ENCODE peak calls at places on chromosomes 13 and 19, in six cellular contexts. J is H1, S is H9, C is IMR-90, A is mesenchymal stem cell, R is trophoblast cell. L is an unnamed sample.

GRCh38 chr19:35073941-35074340 is 32.4 kb downstream of the HPN start:
- DNase-seq in C (no peak), R (no peak), S (no peak), J (no peak), A (no peak), L (no peak)

GRCh38 chr19:10892256-10892655 is 20.9 kb downstream of the CARM1 start:
- DNase-seq in C (no peak), A (no peak), R (no peak), S (peak), J (no peak), L (no peak)

GRCh38 chr19:33374406-33374703 is 846 bp downstream of the CEBPG start:
- DNase-seq in A (peak), S (no peak), J (no peak), C (peak), R (peak), L (no peak)

GRCh38 chr13:29575098-29575497 is 20.4 kb downstream of the SLC7A1 start:
- DNase-seq in A (no peak), J (no peak), S (no peak), C (no peak), R (no peak), L (no peak)

GRCh38 chr19:13723206-13723605 is 41.1 kb upstream of the MRI1 start:
- DNase-seq in S (no peak), J (no peak), C (peak), R (no peak), A (peak), L (no peak)

GRCh38 chr19:18470153-18470552 is 32.2 kb upstream of the ISYNA1 start:
- DNase-seq in R (no peak), S (peak), A (no peak), C (no peak), J (peak), L (no peak)

GRCh38 chr19:44758596-44758995 is 10.1 kb downstream of the BCL3 start:
- DNase-seq in A (peak), S (peak), R (peak), J (peak), C (no peak), L (no peak)

GRCh38 chr13:74243637-74244526 is 109.7 kb upstream of the KLF12 start:
- DNase-seq in S (no peak), J (no peak), A (peak), C (peak), R (no peak), L (no peak)

GRCh38 chr19:33513424-33513823 is 8.2 kb downstream of the PEPD start:
- DNase-seq in R (no peak), C (no peak), S (no peak), A (no peak), J (no peak), L (no peak)

GRCh38 chr19:2043864-2044708 is 7.0 kb downstream of the MKNK2 start:
- DNase-seq in C (no peak), R (no peak), S (peak), A (no peak), J (peak), L (no peak)

GRCh38 chr19:40592170-40592569 is 9.0 kb upstream of the LTBP4 start:
- DNase-seq in A (peak), S (peak), J (no peak), C (peak), R (no peak), L (no peak)

GRCh38 chr13:53522034-53522433 is 493.4 kb downstream of the OLFM4 start:
- DNase-seq in C (no peak), J (no peak), A (no peak), S (no peak), R (no peak), L (no peak)

DNA sequence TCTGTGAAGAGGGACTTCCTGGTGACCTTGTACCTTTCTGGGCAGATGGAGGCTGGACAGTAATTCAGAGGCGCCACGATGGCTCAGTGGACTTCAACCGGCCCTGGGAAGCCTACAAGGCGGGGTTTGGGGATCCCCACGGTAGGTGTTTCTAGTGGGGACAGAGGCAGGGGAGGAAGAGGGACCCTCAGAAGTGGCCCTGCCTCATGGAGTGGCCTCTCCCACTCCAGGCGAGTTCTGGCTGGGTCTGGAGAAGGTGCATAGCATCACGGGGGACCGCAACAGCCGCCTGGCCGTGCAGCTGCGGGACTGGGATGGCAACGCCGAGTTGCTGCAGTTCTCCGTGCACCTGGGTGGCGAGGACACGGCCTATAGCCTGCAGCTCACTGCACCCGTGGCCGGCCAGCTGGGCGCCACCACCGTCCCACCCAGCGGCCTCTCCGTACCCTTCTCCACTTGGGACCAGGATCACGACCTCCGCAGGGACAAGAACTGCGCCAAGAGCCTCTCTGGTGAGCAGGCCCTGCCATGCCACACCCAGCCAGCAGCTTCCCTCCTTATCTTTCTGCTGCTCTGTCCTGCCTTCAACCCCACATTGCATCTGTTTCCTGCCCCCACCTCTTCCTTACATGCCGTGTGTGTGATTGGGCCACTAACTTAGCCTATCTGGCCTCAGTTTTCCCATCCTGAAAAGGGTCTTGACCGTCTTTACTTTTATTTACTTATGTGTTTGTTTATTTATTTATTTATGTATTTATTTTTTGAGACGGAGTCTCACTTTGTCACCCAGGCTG is 7.3 kb downstream of the ANGPTL4 start:
- DNase-seq in C (no peak), S (no peak), R (no peak), J (no peak), A (no peak), L (no peak)
- H3K27ac ChIP-seq in C (no peak), S (no peak), R (no peak), J (no peak), A (no peak), L (no peak)

GRCh38 chr13:28408235-28408848 is 86.6 kb downstream of the FLT1 start:
- DNase-seq in R (peak), S (no peak), J (no peak), C (no peak), A (peak), L (no peak)
- H4K91ac ChIP-seq in R (no peak), S (no peak), J (no peak), C (no peak), A (no peak), L (no peak)

GRCh38 chr19:7230826-7231225 is 63.4 kb downstream of the INSR start:
- DNase-seq in C (no peak), R (no peak), J (no peak), A (no peak), S (no peak), L (no peak)
- H3K27ac ChIP-seq in C (no peak), R (no peak), J (no peak), A (no peak), S (no peak), L (no peak)

DNA sequence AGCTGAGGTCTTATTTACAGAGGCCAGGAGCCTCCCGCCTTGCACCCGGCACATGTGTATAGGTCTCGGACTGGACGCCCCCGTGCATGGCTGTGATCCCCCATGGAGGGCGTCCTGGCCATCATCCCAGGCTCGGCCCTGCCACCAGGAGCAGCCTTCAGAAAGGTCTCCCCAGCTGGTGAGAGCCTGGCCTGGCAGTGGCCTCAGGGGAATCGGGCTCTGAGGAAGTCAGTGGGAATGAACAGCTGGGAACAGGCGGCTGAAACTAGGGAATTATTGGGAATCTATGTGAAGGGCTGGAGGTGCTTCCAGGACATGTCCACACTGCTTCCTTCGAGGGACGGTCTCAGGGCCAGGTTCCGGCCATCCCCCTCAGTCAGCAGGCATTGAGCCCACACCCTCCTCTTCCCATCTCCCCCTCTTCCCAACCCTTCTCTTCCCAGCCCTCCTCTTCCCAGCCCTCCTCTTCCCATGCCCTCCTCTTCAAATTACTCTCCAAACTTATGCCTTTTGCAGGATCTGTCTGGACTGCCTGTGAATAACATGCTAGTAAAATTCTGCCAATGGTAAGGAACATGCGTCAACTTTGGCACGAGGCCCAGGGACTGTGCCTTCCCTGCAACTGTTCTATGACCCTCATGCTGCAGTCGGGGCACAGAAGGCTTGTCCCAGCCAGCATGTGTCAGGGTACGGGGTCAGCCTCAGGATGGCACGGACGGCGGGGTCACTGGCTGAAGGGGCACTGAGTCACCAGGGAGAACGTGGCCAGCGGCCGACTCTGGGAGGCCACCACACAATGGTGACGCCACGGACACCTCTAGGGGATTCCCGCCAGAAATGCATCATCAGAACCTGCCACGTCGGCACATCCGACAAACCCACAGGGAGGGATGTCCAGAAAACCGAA is 24.2 kb upstream of the C13orf46 start:
- DNase-seq in A (no peak), S (no peak), R (no peak), C (peak), J (no peak), L (no peak)
- H4K91ac ChIP-seq in A (no peak), S (no peak), R (no peak), C (no peak), J (no peak), L (no peak)

DNA sequence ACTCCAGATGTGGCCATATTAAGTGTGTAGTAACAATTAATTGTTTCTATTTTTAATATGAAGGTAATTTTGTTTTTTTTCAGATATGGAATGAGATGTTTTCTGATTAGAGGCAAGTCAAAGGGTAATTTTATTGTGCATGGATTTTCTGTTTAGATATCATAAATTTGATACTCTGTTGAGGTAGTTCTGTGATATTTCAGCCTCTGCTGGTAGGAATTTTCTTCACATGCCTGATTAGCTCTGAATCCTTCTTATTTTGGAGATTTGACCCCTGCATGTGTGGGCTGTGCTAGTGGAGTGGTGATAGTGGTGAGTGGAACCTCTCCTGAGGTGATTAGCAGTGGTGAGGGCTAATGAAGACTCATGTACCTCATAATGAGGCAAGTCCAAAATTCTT is 301.4 kb downstream of the GPC5 start:
- DNase-seq in J (no peak), R (no peak), A (no peak), C (no peak), S (no peak), L (no peak)
- H3K27ac ChIP-seq in J (no peak), R (no peak), A (no peak), C (no peak), S (no peak), L (no peak)